ENCODE peak calls at places on chromosome 5, in ten cellular contexts. M is aorta, T is transverse colon, W is body of pancreas, H is psoas muscle, C is uterus, L is mesenchymal stem cell, E is A549, O is neuronal stem cell, D is mammary epithelial cell. G is an unnamed sample. For H3K4me1, the result is how much of the 10 kb centered on the place peaks cover.

GRCh38 chr5:156556666-156557401 is 229.9 kb downstream of the SGCD start:
- DNase-seq in M (no peak), T (no peak), W (no peak), H (no peak), C (no peak), L (no peak), E (no peak), O (no peak), D (no peak), G (no peak)

GRCh38 chr5:180395540-180396274 is 42.6 kb upstream of the GFPT2 start:
- DNase-seq in M (no peak), T (no peak), W (no peak), H (no peak), C (no peak), L (no peak), E (peak), O (no peak), D (no peak), G (peak)

GRCh38 chr5:146001544-146002185 is 65.3 kb downstream of the SH3RF2 start:
- DNase-seq in M (no peak), T (no peak), W (no peak), H (no peak), C (no peak), L (no peak), E (no peak), O (no peak), D (no peak), G (no peak)

GRCh38 chr5:59161206-59162105 is 578.6 kb downstream of the RAB3C start:
- DNase-seq in M (no peak), T (no peak), W (no peak), H (no peak), C (no peak), L (no peak), E (no peak), O (no peak), D (no peak), G (no peak)

GRCh38 chr5:56026863-56027300 is 32.1 kb upstream of the IL6ST start:
- DNase-seq in M (no peak), T (no peak), W (no peak), H (no peak), C (no peak), L (peak), E (peak), O (no peak), D (peak), G (no peak)

GRCh38 chr5:89418821-89419085 is 535.8 kb upstream of the MEF2C start:
- DNase-seq in M (no peak), T (no peak), W (no peak), H (no peak), C (no peak), L (no peak), E (no peak), O (no peak), D (no peak), G (no peak)

GRCh38 chr5:63055421-63055820 is 476.8 kb downstream of the LRRC70 start:
- DNase-seq in M (no peak), T (no peak), W (peak), H (no peak), C (no peak), L (no peak), E (peak), O (peak), D (no peak), G (no peak)

GRCh38 chr5:87770016-87770415 is 357.3 kb upstream of the CCNH start:
- DNase-seq in M (no peak), T (no peak), W (no peak), H (no peak), C (no peak), L (no peak), E (no peak), O (no peak), D (no peak), G (no peak)

GRCh38 chr5:176530983-176531901 is 6.0 kb downstream of the RNF44 start:
- DNase-seq in M (no peak), T (no peak), W (no peak), H (no peak), C (no peak), L (no peak), E (no peak), O (no peak), D (no peak), G (no peak)

GRCh38 chr5:1526151-1526631 is 2.4 kb upstream of the LPCAT1 start:
- DNase-seq in M (peak), T (peak), W (no peak), H (peak), C (peak), L (no peak), E (no peak), O (no peak), D (no peak), G (peak)

GRCh38 chr5:169717298-169717697 is 80.2 kb downstream of the DOCK2 start:
- DNase-seq in M (no peak), T (no peak), W (no peak), H (no peak), C (no peak), L (no peak), E (no peak), O (no peak), D (peak), G (no peak)

GRCh38 chr5:140345919-140346347 is 470 bp downstream of the HBEGF start:
- DNase-seq in M (peak), T (peak), W (peak), H (peak), C (peak), L (peak), E (peak), O (no peak), D (peak), G (peak)

GRCh38 chr5:104576677-104577076 is 1014.1 kb upstream of the NUDT12 start:
- DNase-seq in M (no peak), T (no peak), W (no peak), H (no peak), C (no peak), L (no peak), E (no peak), O (no peak), D (no peak), G (no peak)

GRCh38 chr5:27267209-27267824 is 228.9 kb upstream of the CDH9 start:
- DNase-seq in M (no peak), T (no peak), W (no peak), H (no peak), C (no peak), L (no peak), E (no peak), O (no peak), D (no peak), G (no peak)

GRCh38 chr5:78816143-78816765 is 167.7 kb upstream of the LHFPL2 start:
- DNase-seq in M (no peak), T (no peak), W (no peak), H (no peak), C (no peak), L (no peak), E (no peak), O (no peak), D (no peak), G (no peak)

GRCh38 chr5:36839479-36839878 is 37.1 kb upstream of the NIPBL start:
- DNase-seq in M (no peak), T (no peak), W (no peak), H (no peak), C (no peak), L (no peak), E (no peak), O (no peak), D (no peak), G (no peak)

GRCh38 chr5:93654676-93655075 is 71.7 kb downstream of the NR2F1 start:
- DNase-seq in M (no peak), T (no peak), W (no peak), H (no peak), C (no peak), L (no peak), E (no peak), O (no peak), D (no peak), G (no peak)

GRCh38 chr5:154194348-154195329 is 4.1 kb downstream of the GALNT10 start:
- DNase-seq in M (no peak), T (no peak), W (no peak), H (no peak), C (no peak), L (no peak), E (no peak), O (no peak), D (peak), G (no peak)

GRCh38 chr5:167294861-167295685 is 996.4 kb upstream of the WWC1 start:
- DNase-seq in M (no peak), T (peak), W (no peak), H (no peak), C (no peak), L (peak), E (peak), O (no peak), D (peak), G (no peak)

GRCh38 chr5:168609806-168610482 is 30.8 kb upstream of the PANK3 start:
- DNase-seq in M (no peak), T (no peak), W (no peak), H (no peak), C (no peak), L (peak), E (no peak), O (no peak), D (no peak), G (no peak)

GRCh38 chr5:131795128-131795719 is 1.6 kb downstream of the FNIP1 start:
- DNase-seq in M (no peak), T (no peak), W (no peak), H (no peak), C (no peak), L (peak), E (no peak), O (no peak), D (no peak), G (no peak)

DNA sequence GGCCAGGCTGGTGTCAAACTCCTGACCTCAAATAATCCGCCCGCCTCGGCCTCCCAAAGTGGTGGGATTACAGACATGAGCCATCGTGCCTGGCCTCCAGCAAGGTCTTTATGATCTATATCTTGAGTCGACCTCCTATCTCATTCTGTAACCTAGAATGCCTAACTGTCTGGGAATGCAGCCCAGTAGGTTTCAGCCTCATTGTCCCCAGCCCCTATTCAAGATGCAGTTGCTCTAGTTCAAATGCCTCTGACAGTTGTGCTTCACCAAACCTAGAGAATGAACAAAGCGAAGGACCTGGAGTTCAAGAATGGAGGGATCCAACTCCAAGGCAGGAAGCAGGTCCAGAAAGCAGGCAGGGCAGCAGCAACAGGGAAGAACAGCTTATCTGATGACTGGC is 30.8 kb downstream of the GLRX start:
- DNase-seq in M (no peak), T (no peak), W (no peak), H (no peak), C (no peak), L (no peak), E (no peak), O (no peak), D (no peak), G (no peak)
- H3K4me1 ChIP-seq in M (under half), T (under half), W (under half), H (under half), C (under half), L (under half), E (half or more), O (under half), D (under half), G (under half)

GRCh38 chr5:143398053-143398355 is 5.5 kb downstream of the NR3C1 start:
- DNase-seq in M (no peak), T (no peak), W (no peak), H (no peak), C (no peak), L (no peak), E (no peak), O (no peak), D (no peak), G (no peak)

GRCh38 chr5:143395638-143396352 is 7.7 kb downstream of the NR3C1 start:
- DNase-seq in M (no peak), T (no peak), W (no peak), H (no peak), C (no peak), L (no peak), E (no peak), O (no peak), D (peak), G (no peak)

GRCh38 chr5:143397302-143398052 is 6.0 kb downstream of the NR3C1 start:
- DNase-seq in M (no peak), T (no peak), W (no peak), H (no peak), C (no peak), L (no peak), E (no peak), O (no peak), D (peak), G (no peak)

GRCh38 chr5:143398451-143399237 is 4.8 kb downstream of the NR3C1 start:
- DNase-seq in M (no peak), T (no peak), W (no peak), H (no peak), C (no peak), L (no peak), E (no peak), O (no peak), D (peak), G (no peak)

DNA sequence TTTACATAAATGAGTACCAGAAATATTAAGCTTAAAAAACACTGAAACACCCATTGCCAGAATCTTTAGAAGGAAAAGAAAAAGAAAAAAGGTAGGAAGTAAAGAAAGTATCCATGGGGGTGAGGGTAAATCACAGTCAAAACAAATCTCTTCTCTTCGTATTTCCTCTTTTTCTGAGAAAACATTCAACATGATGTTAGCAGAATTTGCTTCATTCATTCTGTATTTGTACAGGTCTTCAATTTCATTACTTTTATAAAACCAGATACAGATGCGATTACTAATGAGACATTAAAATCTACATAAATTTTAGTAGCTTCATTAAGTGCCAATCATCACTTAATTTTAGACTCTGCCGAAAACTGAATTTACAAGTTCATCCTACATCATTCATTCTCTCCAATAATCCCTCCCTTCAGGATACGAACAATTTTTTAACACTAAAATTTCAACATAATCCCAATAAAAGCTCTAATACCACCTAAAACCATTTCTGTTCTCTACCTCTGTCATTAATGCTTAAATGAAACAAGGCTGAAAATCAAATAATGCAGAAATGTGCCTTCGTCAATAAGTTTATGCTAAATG is 7.0 kb downstream of the NR3C1 start:
- DNase-seq in M (no peak), T (no peak), W (no peak), H (no peak), C (no peak), L (no peak), E (no peak), O (no peak), D (peak), G (no peak)
- H3K4me3 ChIP-seq in M (peak), T (no peak), W (no peak), H (peak), C (peak), L (peak), E (peak), O (no peak), D (peak), G (peak)

GRCh38 chr5:142542906-142543305 is 143.0 kb downstream of the FGF1 start:
- DNase-seq in M (no peak), T (no peak), W (no peak), H (no peak), C (peak), L (peak), E (no peak), O (no peak), D (no peak), G (peak)

GRCh38 chr5:142543951-142544753 is 141.7 kb downstream of the FGF1 start:
- DNase-seq in M (no peak), T (no peak), W (no peak), H (no peak), C (no peak), L (peak), E (no peak), O (no peak), D (no peak), G (no peak)

GRCh38 chr5:142545653-142546322 is 140.1 kb downstream of the FGF1 start:
- DNase-seq in M (no peak), T (no peak), W (no peak), H (no peak), C (no peak), L (peak), E (no peak), O (no peak), D (no peak), G (no peak)

GRCh38 chr5:142547445-142548374 is 138.2 kb downstream of the FGF1 start:
- DNase-seq in M (no peak), T (no peak), W (no peak), H (no peak), C (no peak), L (no peak), E (no peak), O (no peak), D (no peak), G (no peak)

GRCh38 chr5:142544946-142545652 is 140.8 kb downstream of the FGF1 start:
- DNase-seq in M (no peak), T (no peak), W (no peak), H (no peak), C (no peak), L (peak), E (no peak), O (no peak), D (no peak), G (no peak)
- H3K4me1 ChIP-seq in M (under half), T (under half), W (under half), H (under half), C (under half), L (under half), E (under half), O (under half), D (under half), G (under half)

GRCh38 chr5:32506809-32507208 is 62.3 kb upstream of the ZFR start:
- DNase-seq in M (peak), T (no peak), W (no peak), H (no peak), C (peak), L (no peak), E (no peak), O (no peak), D (peak), G (peak)

GRCh38 chr5:32507738-32508434 is 63.3 kb upstream of the ZFR start:
- DNase-seq in M (no peak), T (no peak), W (no peak), H (no peak), C (peak), L (no peak), E (no peak), O (no peak), D (peak), G (no peak)

GRCh38 chr5:32505718-32506117 is 61.2 kb upstream of the ZFR start:
- DNase-seq in M (no peak), T (no peak), W (no peak), H (no peak), C (peak), L (peak), E (no peak), O (no peak), D (peak), G (no peak)

GRCh38 chr5:32504923-32505596 is 60.5 kb upstream of the ZFR start:
- DNase-seq in M (peak), T (peak), W (peak), H (peak), C (peak), L (peak), E (no peak), O (no peak), D (no peak), G (peak)

DNA sequence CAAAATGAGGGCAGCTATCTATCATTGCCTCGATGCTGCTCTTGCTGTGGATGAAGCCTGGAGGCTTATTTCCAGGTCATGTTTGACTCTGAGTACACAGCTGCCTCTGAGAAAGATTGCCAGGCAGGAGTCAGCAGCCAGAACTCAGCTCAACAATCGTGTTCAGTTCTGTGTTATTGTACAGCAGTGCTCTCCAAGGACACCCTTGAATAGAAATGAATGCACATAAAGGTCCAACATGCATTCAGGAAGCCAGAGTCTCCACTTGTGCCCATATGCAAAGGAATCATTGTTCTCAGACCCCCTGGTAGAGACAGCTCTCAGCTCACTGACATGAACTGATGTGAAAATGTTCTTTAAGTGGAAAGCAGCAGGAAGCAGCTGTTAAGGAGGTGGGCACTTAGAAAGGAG is 61.7 kb upstream of the ZFR start:
- DNase-seq in M (no peak), T (no peak), W (no peak), H (no peak), C (no peak), L (no peak), E (no peak), O (no peak), D (no peak), G (no peak)
- H3K4me3 ChIP-seq in M (no peak), T (no peak), W (no peak), H (no peak), C (no peak), L (peak), E (no peak), O (no peak), D (no peak), G (no peak)

GRCh38 chr5:134538296-134538695 is 12.8 kb downstream of the JADE2 start:
- DNase-seq in M (peak), T (no peak), W (no peak), H (no peak), C (no peak), L (no peak), E (no peak), O (no peak), D (no peak), G (no peak)

GRCh38 chr5:134534726-134535110 is 9.2 kb downstream of the JADE2 start:
- DNase-seq in M (peak), T (no peak), W (no peak), H (no peak), C (no peak), L (no peak), E (no peak), O (no peak), D (no peak), G (no peak)

GRCh38 chr5:134536876-134537275 is 11.4 kb downstream of the JADE2 start:
- DNase-seq in M (peak), T (no peak), W (no peak), H (no peak), C (no peak), L (no peak), E (no peak), O (no peak), D (no peak), G (no peak)

GRCh38 chr5:134539732-134540131 is 14.3 kb downstream of the JADE2 start:
- DNase-seq in M (no peak), T (no peak), W (no peak), H (no peak), C (no peak), L (no peak), E (no peak), O (no peak), D (no peak), G (no peak)

DNA sequence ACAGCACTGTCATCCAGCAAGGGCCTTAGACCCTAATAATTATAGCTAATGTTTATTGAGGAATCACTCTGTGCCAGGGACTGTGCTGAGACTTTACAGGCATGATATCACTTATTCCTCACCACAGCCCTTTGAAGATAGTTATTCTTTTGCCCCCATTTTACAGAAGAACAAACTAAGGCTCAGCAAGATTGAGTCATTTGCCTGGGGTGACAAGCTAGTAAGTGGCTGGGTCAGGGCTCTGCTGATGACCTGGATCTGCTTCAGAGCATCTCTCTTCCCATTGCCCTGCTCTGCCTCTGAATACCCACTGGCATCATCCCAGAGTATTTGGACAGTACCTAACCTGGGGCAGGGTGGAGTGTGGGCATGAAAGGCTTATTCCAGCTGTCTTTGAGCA is 11.8 kb downstream of the JADE2 start:
- DNase-seq in M (peak), T (no peak), W (no peak), H (no peak), C (no peak), L (no peak), E (no peak), O (no peak), D (no peak), G (no peak)
- H3K4me1 ChIP-seq in M (under half), T (under half), W (under half), H (under half), C (under half), L (under half), E (under half), O (under half), D (under half), G (under half)

GRCh38 chr5:141692533-141692888 is 10.5 kb upstream of the ARAP3 start:
- DNase-seq in M (no peak), T (no peak), W (no peak), H (no peak), C (no peak), L (no peak), E (no peak), O (no peak), D (no peak), G (no peak)
- H3K4me3 ChIP-seq in M (no peak), T (no peak), W (no peak), H (peak), C (no peak), L (peak), E (peak), O (peak), D (peak), G (peak)

DNA sequence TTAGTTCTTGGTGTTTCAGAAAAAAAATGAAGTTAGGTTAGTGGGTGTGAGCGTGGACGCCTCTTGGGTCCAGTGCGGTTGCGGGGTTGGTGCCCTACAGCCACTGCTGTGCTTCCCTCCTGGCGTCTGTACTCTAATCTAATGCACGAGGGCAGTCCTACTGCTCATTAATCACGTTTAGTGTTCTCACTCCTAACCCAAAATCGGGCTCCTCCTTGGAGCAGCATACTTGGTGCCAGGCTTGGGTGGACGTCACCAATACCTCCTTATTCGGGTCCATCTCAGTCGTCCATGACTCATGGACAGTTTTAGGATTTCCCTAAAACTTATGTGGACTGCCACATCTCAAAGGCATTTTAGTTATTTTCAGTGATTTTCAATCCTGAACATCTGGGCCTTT is 41.6 kb downstream of the TRIO start:
- DNase-seq in M (peak), T (no peak), W (no peak), H (no peak), C (peak), L (no peak), E (no peak), O (no peak), D (no peak), G (no peak)
- H3K4me1 ChIP-seq in M (under half), T (half or more), W (under half), H (half or more), C (under half), L (under half), E (half or more), O (under half), D (half or more), G (half or more)